ENCODE peak calls at places on chromosomes 5 and 9, in nine cellular contexts. P is iPS DF 19.7; L is activated T-cell treated with anti-CD3 and anti-CD28 coated beads for 48 hours; X is stimulated activated CD8-positive, alpha-beta memory T cell treated with anti-CD3 and anti-CD28 coated beads, Interleukin-7, amount 100 ng/mL, for 24 hours; C is mucosa of descending colon; B is SW 1271; D is NCI-H1092; G is activated T-helper 1 cell treated with Interleukin-2 at 50 U/mL for 16 hours; S is globus pallidus. R is an unnamed sample.

GRCh38 chr9:132647806-132648205 is 22.0 kb downstream of the DDX31 start:
- DNase-seq in C (no peak), B (no peak), D (no peak), X (no peak), P (no peak), G (no peak), L (no peak), S (no peak), R (no peak)

GRCh38 chr9:136847065-136847826 is 2.0 kb upstream of the PHPT1 start:
- DNase-seq in X (no peak), L (no peak), D (no peak), B (peak; percentile 26), S (no peak), C (peak; percentile 85), P (no peak), G (no peak), R (no peak)

GRCh38 chr9:33687779-33688178 is 107.6 kb upstream of the PRSS3 start:
- DNase-seq in G (no peak), X (no peak), P (no peak), D (peak; percentile 30), C (no peak), B (no peak), L (no peak), S (no peak), R (no peak)

GRCh38 chr9:12719431-12719830 is 26.2 kb downstream of the TYRP1 start:
- DNase-seq in X (no peak), P (no peak), C (no peak), G (no peak), B (no peak), S (peak; percentile 41), D (no peak), L (no peak), R (no peak)

GRCh38 chr9:29691758-29692407 is 2118.6 kb upstream of the C9orf72 start:
- DNase-seq in S (peak; percentile 31), L (no peak), P (peak; percentile 48), G (no peak), X (no peak), C (no peak), B (no peak), D (no peak), R (no peak)

GRCh38 chr5:10611290-10611689 is 47.4 kb downstream of the ANKRD33B start:
- DNase-seq in D (no peak), B (no peak), S (no peak), C (no peak), L (no peak), G (no peak), P (no peak), X (no peak), R (no peak)

GRCh38 chr5:43007911-43008368 is 32.2 kb downstream of the ANXA2R start:
- DNase-seq in G (peak; percentile 74), P (no peak), L (peak; percentile 72), B (peak; percentile 82), D (peak; percentile 72), S (no peak), C (peak; percentile 87), X (peak; percentile 53), R (peak; percentile 89)

GRCh38 chr5:137453476-137454080 is 45.5 kb downstream of the SPOCK1 start:
- DNase-seq in D (no peak), C (no peak), P (no peak), B (no peak), X (no peak), L (no peak), S (no peak), G (no peak), R (no peak)

GRCh38 chr5:320524-321232 is 836 bp upstream of the AHRR start:
- DNase-seq in D (no peak), G (no peak), S (no peak), C (peak; percentile 51), L (no peak), P (no peak), X (no peak), B (no peak), R (no peak)

GRCh38 chr5:56534102-56534501 is 281.2 kb upstream of the MAP3K1 start:
- DNase-seq in S (no peak), X (no peak), B (no peak), C (no peak), G (peak; percentile 17), P (no peak), D (no peak), L (no peak), R (peak; percentile 32)

GRCh38 chr5:35990524-35990923 is 666 bp downstream of the UGT3A1 start:
- DNase-seq in L (no peak), D (no peak), X (no peak), C (no peak), S (no peak), B (no peak), G (no peak), P (no peak), R (no peak)